ENCODE peak calls at places on chromosomes 4 and X, in six cellular contexts. One of them, this sample, is unnamed.

GRCh38 chr4:6668391-6668790 is 25.3 kb upstream of the S100P start:
- DNase-seq in esophagus squamous epithelium: no peak
- DNase-seq in stomach: no peak
- DNase-seq in body of pancreas: no peak
- DNase-seq in suprapubic skin: no peak
- DNase-seq in uterus: no peak
- DNase-seq in this sample: no peak

GRCh38 chr4:113693993-113694392 is 67.5 kb downstream of the CAMK2D start:
- DNase-seq in suprapubic skin: no peak
- DNase-seq in stomach: no peak
- DNase-seq in uterus: no peak
- DNase-seq in body of pancreas: no peak
- DNase-seq in esophagus squamous epithelium: no peak
- DNase-seq in this sample: no peak

GRCh38 chr4:121758896-121759568 is 5.9 kb downstream of the SMIM43 start:
- DNase-seq in suprapubic skin: no peak
- DNase-seq in stomach: no peak
- DNase-seq in esophagus squamous epithelium: no peak
- DNase-seq in uterus: no peak
- DNase-seq in body of pancreas: no peak
- DNase-seq in this sample: no peak

GRCh38 chr4:147207941-147208340 is 262.3 kb upstream of the TTC29 start:
- DNase-seq in stomach: no peak
- DNase-seq in suprapubic skin: no peak
- DNase-seq in body of pancreas: no peak
- DNase-seq in uterus: no peak
- DNase-seq in esophagus squamous epithelium: no peak
- DNase-seq in this sample: no peak

GRCh38 chrX:119041175-119041574 is 31.6 kb upstream of the CT47C1 start:
- DNase-seq in stomach: peak; percentile 40
- DNase-seq in esophagus squamous epithelium: no peak
- DNase-seq in body of pancreas: peak; percentile 31
- DNase-seq in uterus: peak; percentile 66
- DNase-seq in suprapubic skin: no peak
- DNase-seq in this sample: peak; percentile 19

GRCh38 chr4:176660561-176660960 is 132.2 kb downstream of the VEGFC start:
- DNase-seq in suprapubic skin: no peak
- DNase-seq in body of pancreas: no peak
- DNase-seq in stomach: no peak
- DNase-seq in uterus: no peak
- DNase-seq in esophagus squamous epithelium: no peak
- DNase-seq in this sample: no peak

GRCh38 chr4:87017580-87018061 is 82.8 kb downstream of the AFF1 start:
- DNase-seq in esophagus squamous epithelium: no peak
- DNase-seq in uterus: no peak
- DNase-seq in suprapubic skin: no peak
- DNase-seq in body of pancreas: no peak
- DNase-seq in stomach: no peak
- DNase-seq in this sample: no peak

GRCh38 chr4:150078996-150079581 is 844 bp downstream of the DCLK2 start:
- DNase-seq in uterus: peak; percentile 37
- DNase-seq in esophagus squamous epithelium: no peak
- DNase-seq in suprapubic skin: no peak
- DNase-seq in stomach: no peak
- DNase-seq in body of pancreas: peak; percentile 43
- DNase-seq in this sample: no peak

GRCh38 chr4:157741642-157742041 is 431.2 kb downstream of the GASK1B start:
- DNase-seq in body of pancreas: no peak
- DNase-seq in esophagus squamous epithelium: no peak
- DNase-seq in suprapubic skin: no peak
- DNase-seq in uterus: no peak
- DNase-seq in stomach: no peak
- DNase-seq in this sample: no peak

GRCh38 chrX:153821066-153821465 is 9.3 kb downstream of the PDZD4 start:
- DNase-seq in esophagus squamous epithelium: no peak
- DNase-seq in uterus: no peak
- DNase-seq in body of pancreas: no peak
- DNase-seq in suprapubic skin: no peak
- DNase-seq in stomach: no peak
- DNase-seq in this sample: no peak

GRCh38 chrX:120450163-120450562 is 18.9 kb downstream of the LAMP2 start:
- DNase-seq in suprapubic skin: no peak
- DNase-seq in body of pancreas: no peak
- DNase-seq in uterus: no peak
- DNase-seq in esophagus squamous epithelium: no peak
- DNase-seq in stomach: no peak
- DNase-seq in this sample: no peak

GRCh38 chr4:82509029-82509428 is 52.8 kb downstream of the TMEM150C start:
- DNase-seq in body of pancreas: no peak
- DNase-seq in esophagus squamous epithelium: no peak
- DNase-seq in uterus: no peak
- DNase-seq in stomach: no peak
- DNase-seq in suprapubic skin: no peak
- DNase-seq in this sample: no peak

GRCh38 chrX:131816551-131817136 is 206.5 kb upstream of the STK26 start:
- DNase-seq in suprapubic skin: no peak
- DNase-seq in esophagus squamous epithelium: peak; percentile 14
- DNase-seq in stomach: peak; percentile 84
- DNase-seq in uterus: peak; percentile 72
- DNase-seq in body of pancreas: no peak
- DNase-seq in this sample: no peak

GRCh38 chr4:156137971-156138581 is 184.4 kb upstream of the CTSO start:
- DNase-seq in body of pancreas: no peak
- DNase-seq in stomach: no peak
- DNase-seq in uterus: no peak
- DNase-seq in suprapubic skin: no peak
- DNase-seq in esophagus squamous epithelium: no peak
- DNase-seq in this sample: no peak

GRCh38 chrX:55489315-55490009 is at the start of gene USP51:
- DNase-seq in suprapubic skin: peak; percentile 72
- DNase-seq in stomach: peak; percentile 42
- DNase-seq in body of pancreas: peak; percentile 31
- DNase-seq in esophagus squamous epithelium: no peak
- DNase-seq in uterus: peak; percentile 51
- DNase-seq in this sample: peak; percentile 42

GRCh38 chr4:81905966-81906365 is 434.3 kb upstream of the RASGEF1B start:
- DNase-seq in suprapubic skin: no peak
- DNase-seq in uterus: no peak
- DNase-seq in esophagus squamous epithelium: no peak
- DNase-seq in stomach: no peak
- DNase-seq in body of pancreas: no peak
- DNase-seq in this sample: no peak

GRCh38 chr4:185933078-185933581 is 121.1 kb upstream of the SORBS2 start:
- DNase-seq in suprapubic skin: no peak
- DNase-seq in uterus: no peak
- DNase-seq in esophagus squamous epithelium: no peak
- DNase-seq in stomach: no peak
- DNase-seq in body of pancreas: no peak
- DNase-seq in this sample: no peak

GRCh38 chr4:149964001-149964400 is 114.2 kb upstream of the DCLK2 start:
- DNase-seq in body of pancreas: no peak
- DNase-seq in uterus: no peak
- DNase-seq in esophagus squamous epithelium: no peak
- DNase-seq in suprapubic skin: no peak
- DNase-seq in stomach: no peak
- DNase-seq in this sample: no peak

GRCh38 chrX:15207994-15208393 is 61.9 kb downstream of the ASB9 start:
- DNase-seq in stomach: no peak
- DNase-seq in uterus: no peak
- DNase-seq in body of pancreas: no peak
- DNase-seq in suprapubic skin: no peak
- DNase-seq in esophagus squamous epithelium: no peak
- DNase-seq in this sample: no peak

DNA sequence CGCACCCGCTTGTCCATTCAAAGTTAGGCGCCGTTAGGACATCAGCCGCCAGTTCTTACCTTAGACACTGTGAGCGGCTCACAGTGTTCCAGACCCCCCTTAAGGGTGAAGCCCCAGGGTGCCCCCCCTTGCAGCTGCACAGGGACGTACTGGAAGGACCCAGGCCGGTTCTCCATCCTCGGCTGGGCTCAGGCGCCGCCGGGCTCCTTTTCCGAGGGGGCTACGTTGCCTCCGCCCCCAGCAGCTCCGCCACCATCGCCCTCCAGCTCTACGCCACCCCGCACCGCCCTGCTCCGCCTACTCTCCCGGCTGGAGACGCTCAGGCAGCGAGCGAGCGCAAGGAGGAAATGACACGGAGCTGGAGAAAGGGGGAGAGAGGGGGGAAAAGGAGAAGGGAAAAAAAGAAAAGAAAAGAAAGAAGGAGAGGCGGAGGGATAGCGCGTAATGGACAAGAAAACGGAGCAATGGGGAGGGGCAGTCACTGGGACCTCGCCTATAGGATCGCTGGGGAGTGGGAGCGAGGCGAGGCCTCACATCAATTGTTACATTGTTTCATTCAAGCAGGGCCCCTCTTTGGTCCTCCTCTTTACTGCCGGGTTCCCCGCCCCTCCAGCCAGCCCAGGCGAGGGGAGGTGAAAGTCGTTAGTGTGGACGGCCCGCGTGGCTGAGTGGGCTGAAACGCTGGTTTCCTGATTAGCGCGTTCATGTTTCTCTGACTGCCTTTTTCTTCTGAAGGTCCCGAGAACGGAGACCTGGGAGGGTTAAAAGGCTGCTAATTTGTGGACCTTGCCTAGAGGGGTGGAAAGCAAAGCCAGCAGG is at the start of gene SHROOM4:
- DNase-seq in stomach: peak; percentile 28
- DNase-seq in uterus: peak; percentile 40
- DNase-seq in body of pancreas: peak; percentile 11
- DNase-seq in suprapubic skin: no peak
- DNase-seq in esophagus squamous epithelium: no peak
- DNase-seq in this sample: no peak
- TF ChIP-seq POLR2A in stomach: no peak
- TF ChIP-seq POLR2A in uterus: no peak
- TF ChIP-seq POLR2A in body of pancreas: no peak
- TF ChIP-seq POLR2A in suprapubic skin: no peak
- TF ChIP-seq POLR2A in esophagus squamous epithelium: no peak
- TF ChIP-seq POLR2A in this sample: no peak

GRCh38 chr4:123505457-123506310 is 109.1 kb downstream of the SPRY1 start:
- DNase-seq in stomach: peak; percentile 62
- DNase-seq in body of pancreas: peak; percentile 57
- DNase-seq in suprapubic skin: peak; percentile 81
- DNase-seq in esophagus squamous epithelium: no peak
- DNase-seq in uterus: peak; percentile 47
- DNase-seq in this sample: no peak
- TF ChIP-seq POLR2A in stomach: no peak
- TF ChIP-seq POLR2A in body of pancreas: peak; percentile 49
- TF ChIP-seq POLR2A in suprapubic skin: no peak
- TF ChIP-seq POLR2A in esophagus squamous epithelium: no peak
- TF ChIP-seq POLR2A in uterus: no peak
- TF ChIP-seq POLR2A in this sample: no peak

DNA sequence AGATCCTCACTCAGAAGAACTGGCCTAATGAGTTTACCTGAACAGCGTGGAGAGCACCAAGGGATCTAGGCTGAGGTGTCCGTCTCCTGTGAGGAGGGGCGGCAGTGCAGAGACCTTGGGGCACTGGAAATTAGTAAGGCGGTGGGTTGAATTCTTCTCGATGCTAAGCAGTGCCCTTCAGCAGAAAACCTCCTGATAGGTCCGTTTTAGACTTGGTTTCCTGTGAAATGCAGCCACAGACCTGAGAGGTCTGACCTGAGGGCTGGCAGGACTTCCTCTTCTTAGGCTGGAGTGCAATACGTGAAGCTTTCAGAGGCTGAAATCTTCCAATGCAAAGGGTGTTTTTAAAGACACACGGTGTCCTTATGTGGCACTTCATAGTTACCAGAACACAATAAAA is at the start of gene CLNK:
- DNase-seq in esophagus squamous epithelium: no peak
- DNase-seq in uterus: no peak
- DNase-seq in suprapubic skin: no peak
- DNase-seq in stomach: no peak
- DNase-seq in body of pancreas: no peak
- DNase-seq in this sample: no peak
- TF ChIP-seq POLR2A in esophagus squamous epithelium: no peak
- TF ChIP-seq POLR2A in uterus: no peak
- TF ChIP-seq POLR2A in suprapubic skin: no peak
- TF ChIP-seq POLR2A in stomach: no peak
- TF ChIP-seq POLR2A in body of pancreas: no peak
- TF ChIP-seq POLR2A in this sample: no peak

DNA sequence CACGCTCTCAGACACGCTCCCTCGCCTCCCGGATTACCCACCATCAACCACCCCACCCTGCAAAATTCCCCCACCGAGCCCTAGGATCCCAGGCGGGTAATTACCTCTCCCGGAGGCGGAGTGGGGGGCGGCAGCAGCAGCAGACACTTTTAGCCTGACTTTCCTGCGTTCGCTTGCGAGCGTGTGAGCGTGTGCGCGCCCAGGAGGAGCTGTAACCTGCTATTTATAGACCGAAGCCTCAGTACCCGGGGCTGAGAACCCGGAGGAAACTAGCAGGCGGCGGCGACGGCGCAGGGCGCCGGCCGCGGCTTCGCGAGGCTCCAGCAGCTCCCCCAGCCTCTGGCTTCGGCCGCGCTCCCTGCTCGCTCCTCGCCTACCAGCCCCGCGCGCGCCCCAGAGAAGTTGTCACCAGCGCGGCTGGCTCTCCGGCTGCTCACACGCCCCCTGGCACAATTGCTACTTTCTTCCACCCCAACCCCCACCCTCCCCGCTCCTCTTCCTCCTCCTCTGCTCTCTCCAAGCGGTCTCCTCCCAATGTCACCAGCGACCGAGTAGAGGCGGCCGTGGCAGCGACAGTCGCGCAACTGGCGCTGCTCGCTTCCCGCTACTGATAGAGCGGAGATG is at the start of gene INPP4B:
- DNase-seq in esophagus squamous epithelium: no peak
- DNase-seq in suprapubic skin: no peak
- DNase-seq in uterus: peak; percentile 44
- DNase-seq in body of pancreas: peak; percentile 30
- DNase-seq in stomach: peak; percentile 34
- DNase-seq in this sample: peak; percentile 54
- TF ChIP-seq POLR2A in esophagus squamous epithelium: no peak
- TF ChIP-seq POLR2A in suprapubic skin: no peak
- TF ChIP-seq POLR2A in uterus: peak; percentile 25
- TF ChIP-seq POLR2A in body of pancreas: peak; percentile 38
- TF ChIP-seq POLR2A in stomach: no peak
- TF ChIP-seq POLR2A in this sample: no peak

GRCh38 chr4:89253306-89253705 is 54.3 kb downstream of the GPRIN3 start:
- DNase-seq in stomach: no peak
- DNase-seq in uterus: no peak
- DNase-seq in body of pancreas: no peak
- DNase-seq in suprapubic skin: no peak
- DNase-seq in esophagus squamous epithelium: no peak
- DNase-seq in this sample: no peak
- TF ChIP-seq POLR2A in stomach: no peak
- TF ChIP-seq POLR2A in uterus: no peak
- TF ChIP-seq POLR2A in body of pancreas: no peak
- TF ChIP-seq POLR2A in suprapubic skin: no peak
- TF ChIP-seq POLR2A in esophagus squamous epithelium: no peak
- TF ChIP-seq POLR2A in this sample: no peak

DNA sequence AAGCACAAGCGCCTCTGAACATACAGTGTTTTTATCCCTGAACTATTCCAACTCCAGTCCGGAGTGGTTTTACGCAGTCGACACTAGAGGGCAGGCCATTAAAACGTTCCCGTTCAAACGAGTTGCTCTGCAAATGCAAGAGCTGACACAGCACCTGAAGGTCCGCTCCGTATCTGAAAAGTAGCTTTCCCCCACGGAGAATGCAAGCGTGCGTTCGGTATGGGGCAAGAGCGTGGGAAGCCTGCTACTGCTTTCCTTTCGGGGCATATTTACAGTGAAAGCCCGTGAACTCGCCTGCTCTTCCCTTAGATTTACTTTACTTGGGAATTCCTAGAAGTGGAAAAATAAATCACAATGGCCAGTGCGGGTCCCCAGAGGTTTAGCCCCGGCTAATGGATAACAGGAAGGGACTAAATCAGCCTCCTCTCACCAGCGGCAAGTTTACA is 190.8 kb downstream of the TSPAN5 start:
- DNase-seq in uterus: peak; percentile 76
- DNase-seq in esophagus squamous epithelium: peak; percentile 22
- DNase-seq in body of pancreas: peak; percentile 74
- DNase-seq in stomach: peak; percentile 73
- DNase-seq in suprapubic skin: peak; percentile 79
- DNase-seq in this sample: peak; percentile 67
- TF ChIP-seq POLR2A in uterus: no peak
- TF ChIP-seq POLR2A in esophagus squamous epithelium: no peak
- TF ChIP-seq POLR2A in body of pancreas: no peak
- TF ChIP-seq POLR2A in stomach: no peak
- TF ChIP-seq POLR2A in suprapubic skin: no peak
- TF ChIP-seq POLR2A in this sample: no peak

This sample was measured in breast epithelium.